ENCODE peak calls at places on chromosome 12, in eight cellular contexts. E, Y, Q, M, Z, I, R and S are unnamed samples.

GRCh38 chr12:132622437-132623071 is 4.0 kb downstream of the P2RX2 start:
- DNase-seq in E (peak; percentile 33), M (no peak), I (no peak), Q (no peak), Y (peak; percentile 78), Z (no peak), R (no peak), S (no peak)

GRCh38 chr12:72471806-72472205 is 199.6 kb downstream of the TRHDE start:
- DNase-seq in R (no peak), Z (no peak), I (no peak), Y (no peak), M (no peak), Q (no peak), E (no peak), S (peak; percentile 2)

GRCh38 chr12:77324763-77325468 is 259.5 kb upstream of the E2F7 start:
- DNase-seq in Y (peak; percentile 68), Z (peak; percentile 70), I (peak; percentile 76), M (peak; percentile 57), Q (no peak), R (peak; percentile 93), E (peak; percentile 16), S (peak; percentile 91)

GRCh38 chr12:58171914-58172313 is 230.5 kb downstream of the ATP23 start:
- DNase-seq in Y (peak; percentile 27), R (no peak), M (no peak), I (no peak), Z (peak; percentile 37), Q (no peak), E (no peak), S (no peak)

GRCh38 chr12:110689601-110690430 is 901 bp upstream of the HVCN1 start:
- DNase-seq in I (peak; percentile 54), Z (peak; percentile 27), Q (peak; percentile 78), Y (peak; percentile 7), E (peak; percentile 91), R (no peak), M (peak; percentile 77), S (peak; percentile 88)

GRCh38 chr12:103626498-103626897 is 39.4 kb downstream of the STAB2 start:
- DNase-seq in E (no peak), Z (no peak), M (peak; percentile 71), Y (no peak), Q (no peak), I (peak; percentile 43), R (no peak), S (peak; percentile 17)

GRCh38 chr12:66196806-66197205 is 7.8 kb downstream of the IRAK3 start:
- DNase-seq in E (peak; percentile 55), Y (peak; percentile 30), R (no peak), I (no peak), Z (no peak), M (no peak), Q (no peak), S (no peak)

GRCh38 chr12:52539024-52539820 is 13.7 kb downstream of the KRT71 start:
- DNase-seq in R (no peak), Y (peak; percentile 19), Q (no peak), E (no peak), Z (no peak), M (no peak), I (no peak), S (no peak)

GRCh38 chr12:124745891-124746570 is 117.6 kb downstream of the SCARB1 start:
- DNase-seq in E (no peak), Z (peak; percentile 87), Y (peak; percentile 97), R (peak; percentile 99), M (peak; percentile 86), Q (no peak), I (peak; percentile 95), S (peak; percentile 96)

GRCh38 chr12:53115112-53115890 is 12.0 kb downstream of the SOAT2 start:
- DNase-seq in Y (no peak), Q (no peak), R (peak; percentile 74), M (no peak), I (no peak), Z (no peak), E (no peak), S (peak; percentile 96)

GRCh38 chr12:79687711-79688270 is 3.0 kb downstream of the PAWR start:
- DNase-seq in M (no peak), R (no peak), Y (peak; percentile 39), Q (no peak), E (no peak), I (no peak), Z (no peak), S (no peak)

GRCh38 chr12:14066021-14066420 is 84.6 kb upstream of the GRIN2B start:
- DNase-seq in M (no peak), Y (no peak), I (no peak), Z (no peak), E (no peak), Q (no peak), R (no peak), S (no peak)

GRCh38 chr12:93849946-93850345 is 172.8 kb downstream of the CRADD start:
- DNase-seq in M (no peak), I (no peak), Y (no peak), Z (no peak), E (no peak), R (no peak), Q (no peak), S (no peak)

GRCh38 chr12:113933201-113933786 is 32.8 kb downstream of the RBM19 start:
- DNase-seq in M (no peak), Y (peak; percentile 62), R (no peak), Z (no peak), Q (no peak), I (no peak), E (no peak), S (peak; percentile 73)

GRCh38 chr12:84929486-84929885 is 16.9 kb upstream of the SLC6A15 start:
- DNase-seq in E (no peak), M (no peak), I (no peak), R (no peak), Y (peak; percentile 48), Q (no peak), Z (no peak), S (no peak)

GRCh38 chr12:27975222-27976136 is 2.9 kb upstream of the PTHLH start:
- DNase-seq in R (no peak), Q (no peak), E (no peak), Z (no peak), Y (peak; percentile 72), I (no peak), M (no peak), S (peak; percentile 83)

GRCh38 chr12:104011265-104011664 is 38.7 kb downstream of the GLT8D2 start:
- DNase-seq in Z (no peak), Q (no peak), E (no peak), I (no peak), M (no peak), R (no peak), Y (peak; percentile 89), S (no peak)

GRCh38 chr12:8818526-8818925 is 3.9 kb upstream of the A2ML1 start:
- DNase-seq in Z (no peak), I (no peak), Y (no peak), Q (no peak), M (no peak), E (no peak), R (no peak), S (no peak)
- H3K4me3 ChIP-seq in Z (no peak overlapping the region), I (no peak overlapping the region), Y (no peak overlapping the region), Q (no peak overlapping the region), M (no peak overlapping the region), E (no peak overlapping the region), R (no peak overlapping the region), S (no peak overlapping the region)

GRCh38 chr12:97082029-97082428 is 175.0 kb downstream of the NEDD1 start:
- DNase-seq in M (no peak), R (no peak), E (no peak), Q (no peak), I (no peak), Z (no peak), Y (no peak), S (no peak)
- H3K4me3 ChIP-seq in M (no peak overlapping the region), R (no peak overlapping the region), E (no peak overlapping the region), Q (no peak overlapping the region), I (no peak overlapping the region), Z (no peak overlapping the region), Y (no peak overlapping the region), S (no peak overlapping the region)

GRCh38 chr12:88574278-88574677 is 6.0 kb downstream of the KITLG start:
- DNase-seq in E (no peak), M (no peak), I (no peak), Q (no peak), R (no peak), Y (no peak), Z (no peak), S (no peak)

GRCh38 chr12:88572785-88573565 is 7.3 kb downstream of the KITLG start:
- DNase-seq in R (no peak), I (no peak), E (no peak), Y (no peak), M (no peak), Q (no peak), Z (no peak), S (no peak)

GRCh38 chr12:88577537-88577936 is 2.7 kb downstream of the KITLG start:
- DNase-seq in M (no peak), Y (no peak), I (no peak), Z (no peak), E (no peak), Q (no peak), R (no peak), S (no peak)

GRCh38 chr12:88578274-88578673 is 2.0 kb downstream of the KITLG start:
- DNase-seq in Z (no peak), I (no peak), Y (no peak), E (no peak), R (no peak), Q (no peak), M (no peak), S (no peak)

DNA sequence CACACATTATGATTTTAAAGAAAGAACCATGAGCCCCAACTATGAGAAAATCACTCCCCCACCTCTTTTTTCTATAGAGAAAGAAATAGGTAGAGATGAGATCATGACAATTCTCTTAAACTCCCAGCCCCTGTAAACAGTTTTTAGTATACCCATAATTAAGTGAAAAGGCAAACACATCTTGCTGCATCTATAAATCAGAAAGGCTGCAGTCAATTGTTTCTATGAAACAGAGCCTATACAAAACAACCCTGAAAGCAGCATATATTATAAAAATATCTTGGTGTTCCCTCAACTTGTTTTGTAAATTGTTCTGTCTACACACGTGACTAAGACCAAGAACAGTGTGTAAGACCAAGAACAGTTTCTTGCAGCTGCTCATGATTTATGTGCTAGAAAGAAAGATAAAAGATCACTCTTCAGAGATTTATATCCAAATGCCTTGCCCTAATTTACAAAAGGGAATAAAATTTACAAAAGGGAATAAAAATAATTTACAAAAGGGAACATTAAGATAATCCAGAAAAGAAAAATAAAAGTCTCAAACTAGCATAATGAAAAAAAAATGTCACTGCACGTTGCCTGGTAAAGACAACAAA is 4.8 kb downstream of the KITLG start:
- DNase-seq in M (no peak), Z (no peak), R (no peak), Q (no peak), I (no peak), E (no peak), Y (no peak), S (no peak)
- H3K4me3 ChIP-seq in M (no peak overlapping the region), Z (no peak overlapping the region), R (no peak overlapping the region), Q (no peak overlapping the region), I (peak overlapping the region; percentile 82), E (no peak overlapping the region), Y (no peak overlapping the region), S (no peak overlapping the region)

GRCh38 chr12:19951664-19952063 is 416.7 kb upstream of the PDE3A start:
- DNase-seq in E (no peak), Y (no peak), R (no peak), Z (no peak), I (no peak), Q (no peak), M (no peak), S (no peak)

GRCh38 chr12:19941096-19941495 is 427.2 kb upstream of the PDE3A start:
- DNase-seq in Z (no peak), I (no peak), Q (no peak), E (no peak), R (no peak), Y (no peak), M (no peak), S (no peak)

GRCh38 chr12:19945559-19946485 is 422.5 kb upstream of the PDE3A start:
- DNase-seq in Z (no peak), Q (no peak), Y (peak; percentile 46), I (no peak), E (no peak), R (no peak), M (no peak), S (no peak)

GRCh38 chr12:19946549-19946948 is 421.8 kb upstream of the PDE3A start:
- DNase-seq in I (no peak), Y (peak; percentile 88), Q (no peak), Z (no peak), M (no peak), E (no peak), R (no peak), S (no peak)
- H3K4me3 ChIP-seq in I (no peak overlapping the region), Y (no peak overlapping the region), Q (no peak overlapping the region), Z (no peak overlapping the region), M (no peak overlapping the region), E (no peak overlapping the region), R (no peak overlapping the region), S (no peak overlapping the region)